ENCODE peak calls at places on chromosomes 6 and 20, in four cellular contexts. K is GM12878, S is H1, R is SK-N-SH. G is an unnamed sample.

GRCh38 chr20:8132632-8133587 is 844 bp downstream of the PLCB1 start:
- DNase-seq in K (no peak), R (no peak), S (no peak), G (no peak)

GRCh38 chr6:31158863-31159855 is 770 bp downstream of the TCF19 start:
- DNase-seq in S (peak), K (no peak), R (peak), G (peak)

GRCh38 chr20:49320460-49320859 is 42.6 kb upstream of the ZNFX1 start:
- DNase-seq in R (peak), S (peak), K (no peak), G (no peak)

GRCh38 chr6:56575736-56576135 is 67.0 kb downstream of the DST start:
- DNase-seq in S (no peak), R (no peak), K (no peak), G (no peak)

GRCh38 chr6:101716810-101717209 is 323.3 kb downstream of the GRIK2 start:
- DNase-seq in S (no peak), R (no peak), K (no peak), G (no peak)

GRCh38 chr6:127923135-127923534 is 22.3 kb upstream of the THEMIS start:
- DNase-seq in R (no peak), S (no peak), K (no peak), G (no peak)

GRCh38 chr6:88263591-88263990 is 97.4 kb upstream of the CNR1 start:
- DNase-seq in R (no peak), S (no peak), K (no peak), G (no peak)

GRCh38 chr6:34021001-34021838 is 124.7 kb downstream of the GRM4 start:
- DNase-seq in R (no peak), K (no peak), S (no peak), G (peak)

GRCh38 chr6:35485402-35485877 is 11.4 kb downstream of the TEAD3 start:
- DNase-seq in R (no peak), K (no peak), S (peak), G (no peak)

GRCh38 chr20:17391108-17391771 is 139.9 kb downstream of the BFSP1 start:
- DNase-seq in R (no peak), K (no peak), S (no peak), G (no peak)

GRCh38 chr6:118761643-118762042 is 110.3 kb upstream of the CEP85L start:
- DNase-seq in S (no peak), K (no peak), R (no peak), G (peak)

GRCh38 chr6:12060780-12061619 is 48.9 kb downstream of the HIVEP1 start:
- DNase-seq in K (peak), R (no peak), S (no peak), G (peak)

DNA sequence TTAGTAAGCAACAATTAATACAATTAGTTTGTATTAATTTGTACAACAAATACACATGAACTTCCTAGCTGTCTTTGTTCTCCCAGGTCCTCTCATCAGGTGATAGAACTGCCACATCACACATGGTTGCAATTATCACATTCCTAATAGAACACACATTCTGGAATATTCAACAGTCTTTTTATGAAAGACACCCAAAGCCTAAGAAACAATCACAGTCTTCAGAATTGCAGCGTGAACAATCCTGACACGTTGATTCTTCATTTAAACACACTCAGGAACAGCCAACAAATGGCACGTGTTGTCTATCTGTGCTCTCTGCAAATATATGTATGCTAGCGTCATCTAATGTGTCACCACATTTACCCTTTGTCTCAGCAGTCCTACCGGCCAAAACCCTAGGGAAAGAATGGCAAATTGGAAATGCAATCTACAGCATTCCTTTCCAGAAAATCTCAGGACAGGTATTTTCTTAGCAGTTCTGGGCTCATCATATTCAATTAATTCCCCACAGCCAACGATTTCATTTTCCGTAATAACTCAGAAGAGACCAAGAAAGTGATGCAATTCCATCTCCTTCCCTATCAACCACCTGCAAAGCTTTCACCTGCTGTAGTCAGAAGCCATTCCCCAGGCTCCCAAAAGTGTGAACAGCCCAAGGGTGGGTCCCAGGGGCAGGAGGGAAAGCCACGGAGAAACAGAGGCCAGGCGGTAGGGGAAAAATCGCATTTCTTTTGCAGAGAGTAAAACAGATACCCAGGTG is 280.3 kb upstream of the JARID2 start:
- DNase-seq in S (no peak), K (no peak), R (no peak), G (no peak)
- TF ChIP-seq NRF1 in S (no peak), K (no peak), R (no peak), G (no peak)

DNA sequence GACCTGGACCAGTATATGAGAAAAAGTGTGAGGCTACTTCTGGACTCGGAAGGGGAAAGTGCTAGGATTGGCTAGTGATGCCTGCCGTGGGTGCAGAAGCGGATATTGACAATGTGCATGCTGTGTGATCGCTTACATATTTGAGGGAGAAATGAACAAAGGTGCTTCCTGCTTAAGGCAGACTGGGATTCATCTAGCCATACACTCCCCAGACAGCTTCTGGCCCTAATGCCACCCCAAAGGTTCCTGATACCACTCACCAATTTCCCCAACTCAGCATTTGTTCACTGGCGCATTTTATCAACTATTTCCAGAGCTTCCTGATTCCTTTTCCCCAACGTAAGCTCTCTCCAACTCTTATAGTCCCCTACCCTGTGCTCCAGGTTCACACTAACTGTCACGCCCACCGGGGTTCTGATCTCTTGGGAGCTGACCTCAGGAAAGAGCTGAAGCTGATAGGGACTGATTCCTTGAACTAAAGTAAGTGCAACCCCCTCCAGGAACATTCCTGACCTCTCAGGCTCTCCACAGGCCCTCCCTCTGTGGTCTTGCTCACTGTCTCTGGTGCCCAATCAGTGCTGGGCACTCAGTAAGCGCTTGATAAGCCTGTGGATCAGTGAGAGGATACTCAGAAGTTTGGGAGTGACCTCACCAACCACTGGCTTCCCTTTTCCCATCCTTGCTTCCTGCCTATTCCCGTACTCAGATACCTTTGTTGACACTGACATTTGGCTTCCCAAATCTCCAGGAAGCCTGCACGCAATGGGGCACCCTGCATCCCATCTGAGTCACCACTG is 73.3 kb downstream of the MRPL14 start:
- DNase-seq in K (no peak), R (no peak), S (no peak), G (no peak)
- TF ChIP-seq NRF1 in K (no peak), R (no peak), S (no peak), G (no peak)

DNA sequence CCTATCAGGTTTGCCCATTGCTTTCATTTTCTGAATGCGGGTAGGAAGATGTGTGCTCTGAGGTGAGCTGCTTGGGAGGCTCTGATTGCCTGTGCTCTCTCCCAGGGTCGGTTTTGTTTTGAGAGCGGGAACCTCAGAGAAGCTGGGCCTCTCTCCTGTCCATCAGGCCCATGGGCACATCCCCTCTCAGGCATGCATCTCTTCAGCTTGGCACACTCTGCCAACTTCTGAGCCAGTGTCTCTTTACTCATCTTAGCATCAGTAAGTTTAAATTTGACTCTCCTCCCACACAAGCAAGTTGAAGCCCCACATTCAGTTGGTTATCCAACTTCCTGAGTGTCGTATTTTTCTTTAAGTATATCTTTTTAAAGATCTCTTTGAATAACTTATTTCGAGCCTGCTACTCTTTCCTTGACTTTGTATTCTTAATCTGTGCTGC is 54.5 kb downstream of the SNX9 start:
- DNase-seq in R (no peak), K (peak), S (no peak), G (no peak)
- TF ChIP-seq NRF1 in R (no peak), K (no peak), S (no peak), G (no peak)

GRCh38 chr6:144899161-144899560 is 614.0 kb downstream of the UTRN start:
- DNase-seq in K (no peak), R (no peak), S (no peak), G (no peak)
- TF ChIP-seq NRF1 in K (no peak), R (no peak), S (no peak), G (no peak)

GRCh38 chr20:53331151-53331973 is 262.3 kb downstream of the ZNF217 start:
- DNase-seq in S (no peak), K (no peak), R (peak), G (peak)
- TF ChIP-seq NRF1 in S (no peak), K (no peak), R (no peak), G (no peak)

GRCh38 chr6:36755435-36756348 is 58.1 kb downstream of the RAB44 start:
- DNase-seq in S (no peak), R (no peak), K (peak), G (no peak)
- TF ChIP-seq NRF1 in S (no peak), R (no peak), K (no peak), G (no peak)

GRCh38 chr6:161135695-161136591 is 137.9 kb downstream of the AGPAT4 start:
- DNase-seq in R (no peak), S (no peak), K (peak), G (no peak)
- TF ChIP-seq NRF1 in R (no peak), S (no peak), K (no peak), G (no peak)

GRCh38 chr20:10213526-10213925 is 5.1 kb upstream of the SNAP25 start:
- DNase-seq in K (no peak), R (no peak), S (no peak), G (no peak)

GRCh38 chr20:10209091-10209490 is 9.5 kb upstream of the SNAP25 start:
- DNase-seq in K (no peak), R (no peak), S (no peak), G (no peak)
- TF ChIP-seq NRF1 in K (no peak), R (no peak), S (no peak), G (no peak)

GRCh38 chr6:131643262-131643631 is 6.1 kb downstream of the ENPP3 start:
- DNase-seq in S (no peak), K (no peak), R (no peak), G (no peak)
- TF ChIP-seq NRF1 in S (no peak), K (no peak), R (no peak), G (no peak)

GRCh38 chr20:214383-214782 is 12.7 kb upstream of the DEFB129 start:
- DNase-seq in R (no peak), S (no peak), K (no peak), G (no peak)
- TF ChIP-seq NRF1 in R (no peak), S (no peak), K (no peak), G (no peak)